ENCODE peak calls at places on chromosomes 16 and 17, in eight cellular contexts. Z is CD4-positive, alpha-beta memory T cell; U is tibial nerve; F is body of pancreas; A is heart right ventricle; B is stomach; P is ascending aorta; T is colonic mucosa. Y is an unnamed sample.
A peak's percentile ranks its signal among the peaks of the same experiment; 100 is the strongest.

GRCh38 chr17:33038740-33039139 is 47.1 kb downstream of the SPACA3 start:
- DNase-seq in Z (no peak), U (no peak), F (peak; percentile 19), A (peak; percentile 36), B (no peak), P (no peak), T (peak; percentile 52), Y (no peak)

GRCh38 chr16:5326395-5326794 is 228.8 kb upstream of the EEF2KMT start:
- DNase-seq in Z (no peak), U (no peak), F (no peak), A (no peak), B (no peak), P (no peak), T (no peak), Y (no peak)

GRCh38 chr17:77032929-77033328 is 107.8 kb upstream of the SEC14L1 start:
- DNase-seq in Z (no peak), U (no peak), F (no peak), A (no peak), B (no peak), P (no peak), T (no peak), Y (no peak)

GRCh38 chr16:26276289-26276688 is 584.5 kb downstream of the HS3ST4 start:
- DNase-seq in Z (no peak), U (no peak), F (no peak), A (no peak), B (no peak), P (no peak), T (no peak), Y (no peak)

GRCh38 chr17:11944587-11944986 is 52.7 kb downstream of the ZNF18 start:
- DNase-seq in Z (no peak), U (no peak), F (no peak), A (no peak), B (no peak), P (no peak), T (no peak), Y (no peak)

GRCh38 chr16:81210807-81211206 is 27.7 kb upstream of the BCO1 start:
- DNase-seq in Z (no peak), U (no peak), F (no peak), A (no peak), B (no peak), P (no peak), T (no peak), Y (no peak)

GRCh38 chr17:7945651-7946050 is 13.6 kb downstream of the CNTROB start:
- DNase-seq in Z (no peak), U (no peak), F (no peak), A (no peak), B (no peak), P (no peak), T (no peak), Y (no peak)

GRCh38 chr17:35094902-35095301 is 24.8 kb downstream of the RAD51D start:
- DNase-seq in Z (no peak), U (no peak), F (no peak), A (no peak), B (no peak), P (peak; percentile 53), T (no peak), Y (no peak)

GRCh38 chr17:14068542-14069250 is 608 bp upstream of the COX10 start:
- DNase-seq in Z (no peak), U (no peak), F (no peak), A (no peak), B (no peak), P (no peak), T (no peak), Y (no peak)

GRCh38 chr17:41734139-41734948 is at the start of gene HAP1:
- DNase-seq in Z (no peak), U (no peak), F (peak; percentile 47), A (no peak), B (peak; percentile 27), P (peak; percentile 67), T (no peak), Y (no peak)

GRCh38 chr17:41733348-41734138 is 900 bp downstream of the HAP1 start:
- DNase-seq in Z (no peak), U (no peak), F (no peak), A (no peak), B (no peak), P (no peak), T (no peak), Y (no peak)

GRCh38 chr17:41728056-41728455 is 6.4 kb downstream of the HAP1 start:
- DNase-seq in Z (no peak), U (no peak), F (no peak), A (no peak), B (no peak), P (no peak), T (no peak), Y (no peak)

GRCh38 chr17:41731836-41732235 is 2.6 kb downstream of the HAP1 start:
- DNase-seq in Z (no peak), U (no peak), F (no peak), A (no peak), B (no peak), P (no peak), T (no peak), Y (no peak)

GRCh38 chr17:41730479-41730878 is 4.0 kb downstream of the HAP1 start:
- DNase-seq in Z (no peak), U (no peak), F (no peak), A (no peak), B (no peak), P (no peak), T (no peak), Y (no peak)
- H3K27ac ChIP-seq in Z (no peak overlapping the region), U (no peak overlapping the region), F (no peak overlapping the region), A (no peak overlapping the region), B (no peak overlapping the region), P (no peak overlapping the region), T (no peak overlapping the region), Y (no peak overlapping the region)

GRCh38 chr16:2768403-2769089 is 8.5 kb downstream of the ELOB start:
- DNase-seq in Z (peak; percentile 33), U (peak; percentile 66), F (no peak), A (no peak), B (no peak), P (no peak), T (no peak), Y (no peak)

GRCh38 chr16:2769100-2769529 is 8.0 kb downstream of the ELOB start:
- DNase-seq in Z (no peak), U (no peak), F (no peak), A (no peak), B (no peak), P (no peak), T (no peak), Y (no peak)

GRCh38 chr16:2767140-2767731 is 9.8 kb downstream of the ELOB start:
- DNase-seq in Z (peak; percentile 20), U (no peak), F (peak; percentile 43), A (no peak), B (no peak), P (no peak), T (no peak), Y (no peak)

GRCh38 chr16:2766430-2767139 is 10.5 kb downstream of the ELOB start:
- DNase-seq in Z (peak; percentile 40), U (no peak), F (no peak), A (no peak), B (no peak), P (no peak), T (no peak), Y (no peak)

DNA sequence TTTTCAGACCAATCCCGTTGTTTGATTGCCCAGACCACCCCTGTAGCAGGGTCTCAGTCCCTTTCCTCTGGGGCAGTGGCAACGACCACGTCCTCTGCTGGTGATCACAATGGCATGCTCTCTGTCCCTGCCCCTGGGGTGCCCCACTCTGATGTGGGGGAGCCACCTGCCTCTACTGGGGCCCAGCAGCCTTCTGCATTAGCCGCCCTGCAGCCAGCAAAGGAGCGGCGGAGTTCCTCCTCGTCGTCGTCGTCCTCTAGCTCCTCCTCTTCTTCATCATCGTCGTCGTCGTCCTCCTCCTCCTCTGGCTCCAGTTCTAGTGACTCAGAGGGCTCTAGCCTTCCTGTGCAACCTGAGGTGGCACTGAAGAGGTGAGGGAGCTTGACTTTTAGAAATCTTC is 9.2 kb downstream of the ELOB start:
- DNase-seq in Z (peak; percentile 22), U (no peak), F (no peak), A (no peak), B (no peak), P (no peak), T (no peak), Y (no peak)
- H3K27ac ChIP-seq in Z (no peak overlapping the region), U (peak overlapping the region; percentile 92), F (no peak overlapping the region), A (no peak overlapping the region), B (no peak overlapping the region), P (no peak overlapping the region), T (no peak overlapping the region), Y (no peak overlapping the region)

GRCh38 chr17:76007850-76008165 is 7.2 kb downstream of the CDK3 start:
- DNase-seq in Z (no peak), U (no peak), F (no peak), A (no peak), B (no peak), P (no peak), T (no peak), Y (no peak)

GRCh38 chr17:76004750-76005262 is 4.2 kb downstream of the CDK3 start:
- DNase-seq in Z (no peak), U (no peak), F (no peak), A (no peak), B (no peak), P (no peak), T (no peak), Y (no peak)

GRCh38 chr17:76003915-76004314 is 3.3 kb downstream of the CDK3 start:
- DNase-seq in Z (no peak), U (no peak), F (peak; percentile 71), A (no peak), B (no peak), P (no peak), T (no peak), Y (no peak)

GRCh38 chr17:76007131-76007849 is 6.6 kb downstream of the CDK3 start:
- DNase-seq in Z (no peak), U (no peak), F (no peak), A (no peak), B (no peak), P (no peak), T (no peak), Y (no peak)

GRCh38 chr17:76005263-76006149 is 4.9 kb downstream of the CDK3 start:
- DNase-seq in Z (peak; percentile 76), U (peak; percentile 66), F (peak; percentile 86), A (peak; percentile 78), B (peak; percentile 86), P (peak; percentile 80), T (peak; percentile 95), Y (peak; percentile 76)
- H3K27ac ChIP-seq in Z (no peak overlapping the region), U (no peak overlapping the region), F (peak overlapping the region; percentile 13), A (peak overlapping the region; percentile 36), B (no peak overlapping the region), P (no peak overlapping the region), T (no peak overlapping the region), Y (no peak overlapping the region)

DNA sequence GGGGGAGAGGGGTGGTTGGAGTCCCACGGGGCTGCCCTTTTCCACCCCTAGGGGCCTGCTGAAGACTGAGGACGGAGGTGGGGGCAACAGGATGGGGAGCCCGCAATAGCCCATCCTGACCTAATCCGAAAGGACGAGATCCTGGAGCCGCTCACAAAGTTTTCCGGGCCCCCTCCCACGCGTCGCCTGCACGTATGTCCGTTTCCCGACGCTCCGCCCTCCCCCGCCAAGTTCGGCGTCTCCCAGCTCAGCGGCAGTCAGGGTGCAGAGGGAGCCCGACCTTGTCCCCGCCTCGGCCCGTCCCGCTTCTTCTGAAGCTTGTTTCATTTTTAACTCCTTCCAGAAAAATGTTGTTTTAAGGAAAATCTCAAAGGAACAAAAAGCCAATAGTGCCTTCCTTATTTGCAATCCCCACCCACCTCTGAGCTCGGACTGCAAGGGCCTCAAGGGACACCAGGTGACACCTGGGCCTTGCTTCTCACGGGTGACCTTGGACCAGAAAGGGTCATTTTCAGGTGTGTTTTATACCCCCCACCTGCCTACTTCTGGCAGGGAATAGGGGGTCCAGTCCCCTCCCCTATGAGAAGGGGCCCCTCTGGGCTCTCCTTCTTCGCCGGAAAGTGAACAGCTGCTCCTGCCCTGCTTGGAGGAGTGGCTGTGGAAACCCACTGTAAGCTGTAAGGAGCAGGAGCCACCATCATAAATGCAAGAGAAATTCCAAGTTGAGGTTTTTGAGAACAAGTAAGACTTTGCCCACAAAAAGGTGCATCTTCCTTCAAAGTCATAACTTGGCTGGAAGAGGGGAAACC is 3.4 kb upstream of the ZNF423 start:
- DNase-seq in Z (no peak), U (no peak), F (peak; percentile 79), A (peak; percentile 87), B (no peak), P (peak; percentile 78), T (peak; percentile 72), Y (no peak)
- H3K27ac ChIP-seq in Z (no peak overlapping the region), U (peak overlapping the region; percentile 86), F (peak overlapping the region; percentile 97), A (peak overlapping the region; percentile 99), B (peak overlapping the region; percentile 80), P (peak overlapping the region; percentile 86), T (peak overlapping the region; percentile 60), Y (peak overlapping the region; percentile 98)

Y was measured in breast epithelium.